ENCODE peak calls at places on chromosomes 6 and 20, in seven cellular contexts. P is breast epithelium, R is transverse colon, H is HepG2, X is K562, C is stomach, Q is endothelial cell of umbilical vein. S is an unnamed sample.
A peak's percentile ranks its signal among the peaks of the same experiment; 100 is the strongest.

GRCh38 chr20:61982240-61982950 is 83.3 kb downstream of the TAF4 start:
- DNase-seq in H (no peak), R (no peak), X (no peak), P (no peak), Q (no peak), C (no peak), S (no peak)

GRCh38 chr6:105600342-105601293 is 197.7 kb upstream of the PREP start:
- DNase-seq in H (no peak), R (no peak), P (no peak), C (no peak), Q (no peak), X (no peak), S (no peak)

GRCh38 chr6:111222341-111222740 is 135.0 kb downstream of the SLC16A10 start:
- DNase-seq in H (no peak), P (no peak), Q (no peak), X (no peak), R (no peak), C (no peak), S (no peak)

GRCh38 chr20:32191422-32191821 is 16.1 kb downstream of the PLAGL2 start:
- DNase-seq in P (no peak), R (no peak), Q (no peak), C (no peak), X (no peak), H (no peak), S (no peak)

GRCh38 chr6:53566755-53567154 is 21.9 kb upstream of the GCLC start:
- DNase-seq in Q (no peak), C (no peak), H (no peak), X (no peak), P (no peak), R (no peak), S (no peak)

GRCh38 chr6:150238294-150238693 is 95.5 kb downstream of the PPP1R14C start:
- DNase-seq in H (no peak), P (peak; percentile 35), C (no peak), X (no peak), R (no peak), Q (peak; percentile 18), S (no peak)

GRCh38 chr20:50510706-50511401 is 671 bp downstream of the PTPN1 start:
- DNase-seq in Q (peak; percentile 45), C (no peak), X (no peak), R (peak; percentile 38), P (peak; percentile 18), H (peak; percentile 57), S (no peak)

GRCh38 chr20:61443541-61444126 is 191.6 kb downstream of the CDH4 start:
- DNase-seq in X (no peak), R (no peak), H (no peak), Q (no peak), P (no peak), C (no peak), S (no peak)

GRCh38 chr20:33178726-33179125 is 10.8 kb downstream of the BPIFA2 start:
- DNase-seq in X (no peak), Q (no peak), R (no peak), P (no peak), C (peak; percentile 59), H (peak; percentile 57), S (no peak)

GRCh38 chr6:102195311-102195710 is 801.8 kb downstream of the GRIK2 start:
- DNase-seq in X (no peak), Q (no peak), R (no peak), P (no peak), H (no peak), C (no peak), S (no peak)

GRCh38 chr6:129498950-129499870 is 210.8 kb downstream of the ARHGAP18 start:
- DNase-seq in C (no peak), R (no peak), H (peak; percentile 58), X (peak; percentile 34), P (no peak), Q (peak; percentile 73), S (peak; percentile 36)

GRCh38 chr6:144744720-144745119 is 459.6 kb downstream of the UTRN start:
- DNase-seq in C (no peak), Q (no peak), P (no peak), X (no peak), R (no peak), H (peak; percentile 21), S (no peak)

GRCh38 chr20:59222239-59222981 is 58.8 kb downstream of the ZNF831 start:
- DNase-seq in X (peak; percentile 85), Q (peak; percentile 74), H (peak; percentile 55), P (peak; percentile 60), C (peak; percentile 84), R (peak; percentile 88), S (peak; percentile 65)

GRCh38 chr6:46053034-46053933 is 37.6 kb upstream of the CLIC5 start:
- DNase-seq in H (no peak), Q (peak; percentile 41), C (no peak), X (no peak), P (no peak), R (peak; percentile 64), S (no peak)

GRCh38 chr6:23980965-23981364 is 145.1 kb upstream of the NRSN1 start:
- DNase-seq in X (no peak), H (no peak), P (no peak), Q (no peak), C (no peak), R (no peak), S (no peak)

GRCh38 chr6:144264270-144265060 is 20.7 kb upstream of the UTRN start:
- DNase-seq in R (no peak), Q (peak; percentile 88), H (peak; percentile 87), C (no peak), X (no peak), P (peak; percentile 63), S (no peak)

GRCh38 chr20:53748176-53748575 is 154.5 kb upstream of the ZNF217 start:
- DNase-seq in H (no peak), R (peak; percentile 31), C (no peak), X (no peak), Q (no peak), P (no peak), S (no peak)

GRCh38 chr6:19613678-19614077 is 223.5 kb upstream of the ID4 start:
- DNase-seq in Q (no peak), C (no peak), H (no peak), P (no peak), R (no peak), X (no peak), S (no peak)

GRCh38 chr6:145735356-145736165 is at the start of gene EPM2A:
- DNase-seq in Q (peak; percentile 72), C (peak; percentile 87), H (peak; percentile 80), X (peak; percentile 46), R (peak; percentile 86), P (peak; percentile 68), S (peak; percentile 74)

GRCh38 chr6:6525948-6526347 is 62.6 kb upstream of the LY86 start:
- DNase-seq in P (no peak), C (no peak), Q (no peak), X (no peak), R (no peak), H (no peak), S (no peak)

DNA sequence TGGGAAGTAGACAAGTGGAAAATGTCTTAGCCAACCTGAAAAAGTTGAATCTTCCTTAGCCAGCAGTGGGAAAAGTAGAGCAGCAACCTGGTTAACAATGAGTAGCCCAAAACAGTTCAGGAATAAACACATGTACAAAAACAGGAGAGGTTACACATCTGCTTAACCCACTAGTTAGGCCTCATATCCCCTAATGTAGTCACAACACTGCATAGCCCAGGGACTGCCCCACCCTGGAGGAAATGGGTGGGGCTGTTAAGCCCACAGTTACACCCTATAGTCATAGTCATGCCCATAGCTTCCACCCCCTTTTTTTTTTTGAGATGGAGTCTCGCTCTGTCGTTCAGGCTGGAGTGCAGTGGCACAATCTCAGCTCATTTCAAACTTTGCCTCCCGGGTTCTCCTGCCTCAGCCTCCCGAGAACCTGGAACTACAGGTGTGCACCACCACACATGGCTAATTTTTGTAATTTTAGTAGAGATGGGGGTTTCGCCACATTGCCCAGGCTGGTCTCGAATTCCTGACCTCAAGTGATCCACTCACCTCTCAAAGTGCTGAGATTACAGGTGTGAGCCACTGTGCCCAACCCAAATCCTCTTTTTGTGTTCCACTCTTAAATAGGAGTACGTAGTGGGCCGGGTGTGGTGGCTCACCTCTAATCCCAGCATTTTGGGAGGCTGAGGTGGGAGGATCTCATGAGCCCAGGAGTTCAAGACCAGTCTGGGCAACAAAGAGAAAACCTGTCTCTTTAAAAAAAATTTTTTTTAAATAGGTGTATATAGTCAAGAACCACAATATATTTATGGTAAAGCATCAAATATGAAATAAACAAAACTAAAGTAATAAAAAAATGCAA is 24.5 kb downstream of the ILRUN start:
- DNase-seq in C (no peak), Q (peak; percentile 27), R (peak; percentile 68), X (peak; percentile 85), P (no peak), H (no peak), S (no peak)
- TF ChIP-seq POLR2A in C (no peak), Q (no peak), R (no peak), X (no peak), P (no peak), H (no peak), S (no peak)

GRCh38 chr6:1346556-1347186 is 34.8 kb downstream of the FOXQ1 start:
- DNase-seq in R (no peak), Q (no peak), H (no peak), X (no peak), C (no peak), P (no peak), S (no peak)
- TF ChIP-seq POLR2AphosphoS5 in R (no peak), Q (no peak), H (no peak), X (no peak), C (no peak), P (no peak), S (no peak)

GRCh38 chr6:13484138-13484708 is 3.2 kb downstream of the GFOD1 start:
- DNase-seq in C (no peak), R (no peak), H (peak; percentile 84), Q (peak; percentile 24), X (no peak), P (no peak), S (no peak)
- TF ChIP-seq POLR2A in C (no peak), R (no peak), H (no peak), Q (no peak), X (no peak), P (no peak), S (no peak)

GRCh38 chr6:133392641-133393040 is 151.5 kb downstream of the EYA4 start:
- DNase-seq in R (no peak), X (no peak), Q (no peak), C (no peak), P (no peak), H (no peak), S (no peak)

GRCh38 chr6:133396630-133397335 is 155.6 kb downstream of the EYA4 start:
- DNase-seq in P (no peak), C (no peak), X (no peak), H (no peak), Q (no peak), R (no peak), S (no peak)

GRCh38 chr6:133393891-133394290 is 152.7 kb downstream of the EYA4 start:
- DNase-seq in R (no peak), C (no peak), P (no peak), H (no peak), Q (no peak), X (no peak), S (no peak)

GRCh38 chr6:133396225-133396624 is 155.1 kb downstream of the EYA4 start:
- DNase-seq in H (no peak), R (no peak), C (no peak), P (no peak), Q (no peak), X (no peak), S (no peak)

DNA sequence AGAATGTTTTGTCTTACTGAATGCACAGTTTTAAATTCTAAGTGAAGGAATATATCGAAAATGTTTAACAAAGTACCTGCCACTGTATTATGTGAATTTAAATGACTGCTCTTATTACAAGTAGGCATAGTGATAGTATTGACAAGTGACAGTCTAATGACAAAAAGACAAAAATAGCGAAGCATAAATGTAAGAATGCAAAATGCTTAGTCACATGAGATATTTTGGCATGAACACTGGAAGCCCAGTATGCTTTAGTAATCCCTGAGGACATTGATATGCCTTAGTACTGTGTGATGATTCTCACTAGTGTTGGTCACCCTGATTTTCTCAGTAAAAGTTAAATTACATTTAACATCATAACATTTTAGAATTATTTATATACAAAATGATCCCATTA is 153.5 kb downstream of the EYA4 start:
- DNase-seq in P (no peak), H (no peak), C (no peak), Q (no peak), X (no peak), R (no peak), S (no peak)
- TF ChIP-seq POLR2AphosphoS5 in P (no peak), H (no peak), C (no peak), Q (no peak), X (no peak), R (no peak), S (no peak)